ENCODE peak calls at places on chromosome 7, in eight cellular contexts. L is IMR-90; Y is transverse colon; J is neural progenitor cell; F is GM13977; H is CD8-positive, alpha-beta T cell; E is ascending aorta; I is fibroblast of villous mesenchyme. P is an unnamed sample.

GRCh38 chr7:13879994-13880686 is 109.3 kb downstream of the ETV1 start:
- DNase-seq in F (no peak), H (no peak), Y (no peak), E (no peak), I (no peak), J (no peak), L (peak; percentile 69), P (no peak)

GRCh38 chr7:93890464-93891068 is at the start of gene TFPI2:
- DNase-seq in E (no peak), H (no peak), J (peak; percentile 63), F (peak; percentile 31), L (peak; percentile 83), I (peak; percentile 83), Y (peak; percentile 14), P (peak; percentile 85)

GRCh38 chr7:101216001-101216859 is 1.2 kb downstream of the PLOD3 start:
- DNase-seq in F (no peak), J (no peak), E (no peak), I (peak; percentile 34), L (peak; percentile 14), Y (no peak), H (no peak), P (no peak)

GRCh38 chr7:130493275-130493868 is 1.5 kb downstream of the MEST start:
- DNase-seq in E (no peak), F (no peak), I (no peak), Y (no peak), H (no peak), L (peak; percentile 43), J (peak; percentile 33), P (no peak)

GRCh38 chr7:44289341-44290249 is 35.8 kb downstream of the CAMK2B start:
- DNase-seq in E (peak; percentile 6), I (no peak), Y (peak; percentile 4), F (no peak), H (no peak), L (no peak), J (no peak), P (peak; percentile 78)

GRCh38 chr7:1804310-1804709 is 134.2 kb downstream of the ELFN1 start:
- DNase-seq in L (no peak), J (no peak), I (no peak), E (no peak), Y (no peak), H (no peak), F (no peak), P (peak; percentile 60)

GRCh38 chr7:116862234-116863167 is at the start of gene CAPZA2:
- DNase-seq in J (peak; percentile 96), L (peak; percentile 85), F (peak; percentile 99), Y (peak; percentile 95), H (peak; percentile 94), E (peak; percentile 67), I (peak; percentile 91), P (peak; percentile 99)

GRCh38 chr7:73799282-73800141 is 29.4 kb upstream of the CLDN3 start:
- DNase-seq in H (no peak), L (no peak), I (no peak), E (no peak), J (no peak), Y (no peak), F (no peak), P (no peak)

GRCh38 chr7:5303885-5304505 is 21.3 kb downstream of the SLC29A4 start:
- DNase-seq in F (no peak), Y (no peak), J (no peak), I (no peak), H (no peak), L (no peak), E (no peak), P (no peak)

GRCh38 chr7:2929321-2930201 is 85.5 kb upstream of the GNA12 start:
- DNase-seq in Y (no peak), I (no peak), F (no peak), H (no peak), J (no peak), E (no peak), L (no peak), P (peak; percentile 77)

GRCh38 chr7:116863168-116863670 is 832 bp downstream of the CAPZA2 start:
- DNase-seq in H (no peak), E (no peak), L (peak; percentile 21), Y (peak; percentile 23), I (peak; percentile 39), F (peak; percentile 31), J (peak; percentile 62), P (no peak)

GRCh38 chr7:147145194-147145593 is 1028.6 kb downstream of the CNTNAP2 start:
- DNase-seq in Y (no peak), I (no peak), H (no peak), E (no peak), J (no peak), L (no peak), F (no peak), P (no peak)

GRCh38 chr7:98872328-98872924 is 2.6 kb upstream of the TMEM130 start:
- DNase-seq in H (no peak), F (no peak), J (peak; percentile 67), E (no peak), L (no peak), I (no peak), Y (no peak), P (no peak)
- TF ChIP-seq CTCF in H (no peak), F (peak; percentile 43), J (peak; percentile 52), E (no peak), L (peak; percentile 23), I (peak; percentile 12), Y (peak; percentile 17), P (peak; percentile 35)

DNA sequence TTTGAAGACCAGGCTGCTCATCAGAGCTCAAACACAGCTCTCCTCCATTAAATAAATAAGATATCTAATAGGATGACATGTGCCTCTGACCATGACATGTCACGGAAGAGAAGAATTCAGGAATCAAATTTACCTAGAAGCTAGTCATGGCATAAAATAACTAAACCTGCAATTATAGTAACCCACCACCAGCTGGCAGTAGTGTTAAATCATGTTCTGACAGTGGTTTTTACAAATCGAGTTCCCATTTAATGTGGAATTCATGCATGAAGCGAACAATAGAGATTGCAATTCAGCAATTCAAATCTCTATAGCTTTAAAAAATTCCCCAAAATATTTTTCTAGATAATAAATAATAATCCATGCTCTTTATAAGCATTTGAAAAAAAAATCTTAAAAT is 74.6 kb upstream of the IKZF1 start:
- DNase-seq in H (no peak), J (peak; percentile 19), Y (no peak), E (no peak), L (peak; percentile 8), F (no peak), I (no peak), P (no peak)
- TF ChIP-seq CTCF in H (peak; percentile 37), J (peak; percentile 51), Y (peak; percentile 34), E (no peak), L (peak; percentile 34), F (peak; percentile 47), I (peak; percentile 24), P (peak; percentile 15)

DNA sequence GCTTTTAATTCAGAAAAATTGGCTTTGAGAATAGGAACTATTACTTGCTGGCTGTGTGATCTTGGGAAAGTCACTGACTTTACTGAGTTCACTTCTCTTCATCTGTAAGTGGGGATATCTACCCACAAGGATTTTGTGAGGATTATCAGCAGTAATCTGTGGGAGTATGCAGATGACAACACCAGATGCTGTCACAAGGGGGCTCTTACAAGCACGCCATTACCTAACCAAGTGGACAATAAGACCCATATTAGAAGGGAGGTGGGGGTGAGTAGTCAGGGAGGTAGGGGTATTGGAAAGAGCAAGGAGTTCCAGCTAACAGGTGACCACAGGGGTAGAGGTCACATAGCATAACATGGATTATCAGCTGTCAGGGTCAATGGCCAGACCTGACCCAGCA is 569.4 kb downstream of the SUGCT start:
- DNase-seq in H (no peak), L (no peak), Y (no peak), I (no peak), F (no peak), J (no peak), E (no peak), P (no peak)
- TF ChIP-seq CTCF in H (no peak), L (no peak), Y (no peak), I (no peak), F (no peak), J (peak; percentile 27), E (no peak), P (peak; percentile 10)

DNA sequence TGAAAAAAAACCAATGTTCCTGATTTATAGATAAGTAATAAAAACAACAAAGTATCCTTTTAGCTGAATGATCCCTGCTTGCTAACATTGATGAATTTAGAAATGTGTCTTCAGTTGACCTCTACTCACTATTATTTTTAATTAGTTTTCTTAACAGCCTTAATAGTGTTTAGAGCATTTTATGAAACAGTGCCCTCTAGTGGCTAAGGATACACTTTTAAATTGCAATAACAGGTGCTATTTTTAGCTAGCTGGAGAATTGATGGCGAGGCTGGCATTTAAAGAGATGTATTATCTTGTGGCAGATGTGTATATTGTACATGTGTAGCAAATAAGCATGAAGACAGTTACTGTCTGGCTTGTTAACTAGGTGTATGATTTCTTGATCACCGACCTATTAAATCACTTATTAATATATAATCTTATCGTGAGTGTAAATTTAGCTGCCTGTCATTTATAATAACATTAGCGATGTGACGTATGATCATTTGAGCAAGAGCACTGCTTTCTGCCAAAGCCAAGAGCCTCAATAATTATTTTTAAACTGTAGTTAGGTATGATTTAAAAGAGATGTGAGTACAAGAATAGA is 451.9 kb downstream of the DPP6 start:
- DNase-seq in J (peak; percentile 73), H (no peak), E (no peak), Y (no peak), F (peak; percentile 23), I (peak; percentile 28), L (peak; percentile 21), P (no peak)
- TF ChIP-seq CTCF in J (peak; percentile 83), H (peak; percentile 60), E (no peak), Y (peak; percentile 45), F (peak; percentile 52), I (peak; percentile 48), L (peak; percentile 37), P (peak; percentile 50)

DNA sequence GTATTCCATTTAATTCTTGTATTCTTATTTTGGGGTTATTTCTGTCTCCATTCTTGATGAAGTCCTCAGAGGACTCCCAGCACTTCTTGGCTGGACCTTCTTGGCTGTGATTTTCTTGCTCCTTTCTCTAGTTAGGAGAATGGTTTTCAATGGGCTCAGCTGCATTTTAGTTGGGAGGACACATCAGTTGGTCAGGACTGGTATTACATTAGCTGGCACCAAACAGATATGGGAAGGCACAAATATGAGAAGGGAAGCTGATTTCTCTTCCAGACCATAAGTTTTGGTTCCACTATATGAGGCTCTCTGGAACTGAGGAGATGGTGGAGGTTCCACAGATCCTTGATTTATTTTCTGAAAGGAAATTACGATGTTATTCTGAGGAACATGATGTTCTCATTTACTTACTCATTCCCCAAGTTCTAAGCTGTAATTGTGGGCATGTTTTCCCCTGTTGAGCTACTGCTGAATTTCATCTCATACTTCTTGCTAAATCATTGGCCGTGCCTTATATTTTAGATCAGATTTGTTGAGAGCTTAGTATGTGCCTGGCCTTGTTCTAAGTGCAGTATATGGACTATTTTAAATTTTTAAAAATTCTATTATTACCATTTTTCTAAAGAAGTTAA is 261.0 kb downstream of the THSD7A start:
- DNase-seq in H (no peak), I (no peak), L (no peak), Y (no peak), J (no peak), F (no peak), E (no peak), P (no peak)
- TF ChIP-seq CTCF in H (no peak), I (no peak), L (no peak), Y (no peak), J (no peak), F (no peak), E (no peak), P (no peak)

DNA sequence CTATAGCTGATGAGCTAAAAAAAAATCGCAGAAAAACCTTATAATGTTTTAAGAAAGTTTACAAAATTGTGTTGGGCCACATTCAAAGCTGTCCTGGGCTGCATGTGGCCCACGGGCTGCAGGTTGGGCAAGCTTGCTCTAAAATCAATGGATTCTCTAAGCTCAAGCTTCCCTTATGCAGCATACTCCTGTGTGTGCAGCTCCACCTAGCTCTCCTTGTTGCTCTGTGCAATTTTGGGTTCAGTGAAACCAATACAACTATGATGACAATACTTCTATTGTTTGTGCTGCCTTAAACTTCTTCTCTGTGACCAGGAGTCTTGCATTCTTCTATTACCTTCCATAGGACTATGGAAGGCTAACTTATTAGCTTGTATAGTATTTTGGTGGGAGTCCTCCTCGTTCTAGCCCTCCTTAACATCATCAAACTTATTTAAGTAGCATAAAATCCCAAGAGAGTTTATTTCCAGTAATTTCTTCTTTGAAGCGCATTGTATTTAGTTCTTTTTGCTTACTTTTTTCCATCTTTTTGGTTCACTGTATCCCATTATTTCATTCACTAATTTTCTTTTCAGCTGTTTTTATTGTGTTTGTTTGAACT is 170.9 kb upstream of the SMIM30 start:
- DNase-seq in F (peak; percentile 26), Y (no peak), E (no peak), L (peak; percentile 71), I (peak; percentile 20), J (peak; percentile 66), H (no peak), P (no peak)
- TF ChIP-seq CTCF in F (peak; percentile 59), Y (no peak), E (no peak), L (peak; percentile 67), I (peak; percentile 43), J (peak; percentile 61), H (no peak), P (peak; percentile 81)

P was measured in osteocyte.